ENCODE peak calls at places on chromosomes 3 and 15, in four cellular contexts. M, L, N and R are unnamed samples.

GRCh38 chr15:80456517-80457497 is 52.6 kb downstream of the ARNT2 start:
- DNase-seq in M (no peak), L (no peak), N (peak), R (no peak)

GRCh38 chr15:85500729-85501128 is 120.3 kb downstream of the AKAP13 start:
- DNase-seq in M (no peak), L (no peak), N (no peak), R (no peak)

GRCh38 chr3:28476194-28476593 is 127.6 kb upstream of the AZI2 start:
- DNase-seq in M (peak), L (peak), N (peak), R (peak)

GRCh38 chr3:104887069-104887468 is 479.6 kb upstream of the ALCAM start:
- DNase-seq in M (no peak), L (no peak), N (no peak), R (peak)

GRCh38 chr3:87298111-87298718 is 21.8 kb upstream of the POU1F1 start:
- DNase-seq in M (peak), L (peak), N (peak), R (peak)

GRCh38 chr3:86990171-86990733 is 697 bp downstream of the VGLL3 start:
- DNase-seq in M (no peak), L (no peak), N (peak), R (no peak)

GRCh38 chr15:93467327-93467726 is 378.3 kb upstream of the RGMA start:
- DNase-seq in M (no peak), L (no peak), N (no peak), R (no peak)

GRCh38 chr3:102514241-102514640 is 79.4 kb downstream of the ZPLD1 start:
- DNase-seq in M (no peak), L (no peak), N (no peak), R (no peak)

GRCh38 chr3:183015185-183015584 is 34.8 kb upstream of the DCUN1D1 start:
- DNase-seq in M (no peak), L (no peak), N (no peak), R (no peak)

GRCh38 chr3:111768571-111769100 is 90.4 kb upstream of the PHLDB2 start:
- DNase-seq in M (no peak), L (no peak), N (no peak), R (no peak)

GRCh38 chr3:127044996-127045395 is 62.1 kb downstream of the PLXNA1 start:
- DNase-seq in M (peak), L (peak), N (no peak), R (no peak)

GRCh38 chr15:69145149-69145693 is 15.2 kb upstream of the GLCE start:
- DNase-seq in M (no peak), L (no peak), N (no peak), R (no peak)

GRCh38 chr3:144585953-144586352 is 614.3 kb downstream of the DIPK2A start:
- DNase-seq in M (no peak), L (no peak), N (no peak), R (no peak)

GRCh38 chr15:101650145-101650544 is 2.0 kb downstream of the TM2D3 start:
- DNase-seq in M (no peak), L (no peak), N (no peak), R (peak)

GRCh38 chr15:92803852-92804609 is 96.1 kb upstream of the CHD2 start:
- DNase-seq in M (peak), L (peak), N (peak), R (peak)

GRCh38 chr3:138946554-138947302 is at the start of the genes FOXL2 and FOXL2NB:
- DNase-seq in M (peak), L (no peak), N (no peak), R (no peak)

GRCh38 chr3:195072916-195073564 is 197.9 kb downstream of the XXYLT1 start:
- DNase-seq in M (no peak), L (no peak), N (no peak), R (no peak)

GRCh38 chr3:147383617-147384016 is 22.7 kb downstream of the ZIC4 start:
- DNase-seq in M (no peak), L (peak), N (no peak), R (no peak)

GRCh38 chr3:169772530-169772950 is 656 bp upstream of the MYNN start:
- DNase-seq in M (peak), L (peak), N (peak), R (peak)

GRCh38 chr3:120473389-120473788 is 22.6 kb upstream of the FSTL1 start:
- DNase-seq in M (no peak), L (no peak), N (no peak), R (no peak)

GRCh38 chr15:33194237-33194636 is 277 bp downstream of the FMN1 start:
- DNase-seq in M (peak), L (no peak), N (no peak), R (no peak)

GRCh38 chr15:35719964-35720507 is 174.1 kb upstream of the DPH6 start:
- DNase-seq in M (no peak), L (no peak), N (no peak), R (no peak)

GRCh38 chr15:42772126-42772525 is 35.2 kb upstream of the CDAN1 start:
- DNase-seq in M (no peak), L (no peak), N (no peak), R (no peak)

GRCh38 chr3:157282261-157283191 is 122.6 kb upstream of the CCNL1 start:
- DNase-seq in M (no peak), L (no peak), N (no peak), R (no peak)

GRCh38 chr3:124817079-124817478 is 70.1 kb downstream of the ITGB5 start:
- DNase-seq in M (no peak), L (no peak), N (no peak), R (no peak)

GRCh38 chr15:69305204-69305931 is 6.7 kb downstream of the PAQR5 start:
- DNase-seq in M (peak), L (no peak), N (no peak), R (no peak)